ENCODE peak calls at places on chromosomes 6 and 20, in four cellular contexts. One of them, this sample, is unnamed.

GRCh38 chr6:138795809-138796469 is at the start of gene ECT2L:
- DNase-seq in HepG2: no peak
- DNase-seq in K562: peak; percentile 12
- DNase-seq in GM12878: no peak
- DNase-seq in this sample: peak; percentile 84

GRCh38 chr6:159862103-159862502 is 28.7 kb upstream of the MAS1 start:
- DNase-seq in GM12878: no peak
- DNase-seq in HepG2: no peak
- DNase-seq in K562: no peak
- DNase-seq in this sample: no peak

GRCh38 chr20:18188446-18188845 is 50.8 kb downstream of the KAT14 start:
- DNase-seq in K562: no peak
- DNase-seq in HepG2: no peak
- DNase-seq in GM12878: no peak
- DNase-seq in this sample: no peak

GRCh38 chr6:119738425-119738824 is 388.9 kb upstream of the MAN1A1 start:
- DNase-seq in K562: no peak
- DNase-seq in HepG2: no peak
- DNase-seq in GM12878: no peak
- DNase-seq in this sample: no peak

GRCh38 chr6:153312633-153313032 is 181.6 kb upstream of the RGS17 start:
- DNase-seq in GM12878: no peak
- DNase-seq in K562: peak; percentile 4
- DNase-seq in HepG2: peak; percentile 31
- DNase-seq in this sample: peak; percentile 48

GRCh38 chr6:135640449-135641111 is 143.0 kb upstream of the AHI1 start:
- DNase-seq in GM12878: no peak
- DNase-seq in K562: no peak
- DNase-seq in HepG2: no peak
- DNase-seq in this sample: no peak

GRCh38 chr6:124073820-124074587 is 270.3 kb downstream of the NKAIN2 start:
- DNase-seq in GM12878: no peak
- DNase-seq in HepG2: no peak
- DNase-seq in K562: no peak
- DNase-seq in this sample: no peak

GRCh38 chr6:52642381-52642780 is 28.5 kb upstream of the TMEM14A start:
- DNase-seq in HepG2: no peak
- DNase-seq in K562: no peak
- DNase-seq in GM12878: no peak
- DNase-seq in this sample: no peak

GRCh38 chr6:70843328-70843918 is 113.4 kb downstream of the B3GAT2 start:
- DNase-seq in K562: no peak
- DNase-seq in HepG2: no peak
- DNase-seq in GM12878: no peak
- DNase-seq in this sample: no peak

GRCh38 chr6:5398530-5398929 is 137.2 kb downstream of the FARS2 start:
- DNase-seq in HepG2: peak; percentile 35
- DNase-seq in K562: peak; percentile 67
- DNase-seq in GM12878: no peak
- DNase-seq in this sample: no peak

GRCh38 chr6:15387118-15387517 is 141.2 kb downstream of the JARID2 start:
- DNase-seq in GM12878: no peak
- DNase-seq in HepG2: no peak
- DNase-seq in K562: no peak
- DNase-seq in this sample: no peak

GRCh38 chr20:46348231-46348803 is 40.0 kb upstream of the CDH22 start:
- DNase-seq in HepG2: no peak
- DNase-seq in GM12878: no peak
- DNase-seq in K562: peak; percentile 53
- DNase-seq in this sample: peak; percentile 65

GRCh38 chr6:159042003-159042823 is 2.6 kb downstream of the TAGAP start:
- DNase-seq in GM12878: peak; percentile 69
- DNase-seq in HepG2: peak; percentile 70
- DNase-seq in K562: peak; percentile 80
- DNase-seq in this sample: peak; percentile 81

GRCh38 chr6:156655267-156655918 is 121.8 kb upstream of the ARID1B start:
- DNase-seq in HepG2: no peak
- DNase-seq in K562: no peak
- DNase-seq in GM12878: no peak
- DNase-seq in this sample: peak; percentile 42

GRCh38 chr6:145206247-145206907 is 528.9 kb downstream of the EPM2A start:
- DNase-seq in GM12878: no peak
- DNase-seq in K562: no peak
- DNase-seq in HepG2: no peak
- DNase-seq in this sample: no peak

GRCh38 chr6:71309666-71310065 is 21.1 kb downstream of the OGFRL1 start:
- DNase-seq in GM12878: no peak
- DNase-seq in K562: no peak
- DNase-seq in HepG2: no peak
- DNase-seq in this sample: no peak

GRCh38 chr20:32052792-32053362 is 835 bp downstream of the HCK start:
- DNase-seq in GM12878: no peak
- DNase-seq in K562: no peak
- DNase-seq in HepG2: no peak
- DNase-seq in this sample: peak; percentile 65

GRCh38 chr6:79506251-79506650 is 31.0 kb downstream of the LCA5 start:
- DNase-seq in GM12878: no peak
- DNase-seq in HepG2: no peak
- DNase-seq in K562: no peak
- DNase-seq in this sample: no peak

GRCh38 chr6:27871919-27872633 is 40.1 kb downstream of the OR2B2 start:
- DNase-seq in K562: no peak
- DNase-seq in HepG2: no peak
- DNase-seq in GM12878: peak; percentile 99
- DNase-seq in this sample: peak; percentile 79

GRCh38 chr6:170243791-170244291 is 47.0 kb downstream of the DLL1 start:
- DNase-seq in K562: no peak
- DNase-seq in GM12878: no peak
- DNase-seq in HepG2: no peak
- DNase-seq in this sample: no peak
- TF ChIP-seq ETV6 in K562: no peak
- TF ChIP-seq ETV6 in GM12878: no peak
- TF ChIP-seq ETV6 in HepG2: no peak
- TF ChIP-seq ETV6 in this sample: no peak

DNA sequence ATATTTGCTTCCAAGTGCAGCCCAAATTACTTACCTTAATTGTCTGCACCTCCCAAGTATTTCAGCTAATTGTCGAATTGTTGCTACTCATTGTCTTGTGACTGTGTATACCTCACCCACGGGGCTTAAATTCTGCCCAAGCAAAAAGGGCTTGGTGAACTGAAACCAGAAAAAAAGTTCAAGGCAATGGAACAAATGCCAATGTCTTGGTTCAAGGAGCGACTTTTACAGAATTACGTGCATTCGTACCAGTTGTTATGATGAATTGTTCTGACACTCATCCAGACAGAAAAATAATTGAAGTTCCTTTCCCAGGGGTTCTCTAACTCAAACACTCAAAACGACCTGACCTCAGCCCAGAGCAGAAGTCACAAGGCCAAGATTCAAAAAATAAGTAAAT is 13.9 kb upstream of the PXDC1 start:
- DNase-seq in GM12878: no peak
- DNase-seq in HepG2: no peak
- DNase-seq in K562: no peak
- DNase-seq in this sample: no peak
- TF ChIP-seq ETV6 in GM12878: no peak
- TF ChIP-seq ETV6 in HepG2: no peak
- TF ChIP-seq ETV6 in K562: no peak
- TF ChIP-seq ETV6 in this sample: no peak

GRCh38 chr20:15756001-15756400 is 817.2 kb downstream of the KIF16B start:
- DNase-seq in HepG2: no peak
- DNase-seq in GM12878: no peak
- DNase-seq in K562: no peak
- DNase-seq in this sample: no peak

GRCh38 chr20:15763344-15763743 is 809.9 kb downstream of the KIF16B start:
- DNase-seq in K562: no peak
- DNase-seq in HepG2: no peak
- DNase-seq in GM12878: no peak
- DNase-seq in this sample: no peak

GRCh38 chr20:15756401-15756800 is 816.8 kb downstream of the KIF16B start:
- DNase-seq in GM12878: no peak
- DNase-seq in HepG2: no peak
- DNase-seq in K562: no peak
- DNase-seq in this sample: no peak

GRCh38 chr20:15759546-15760216 is 813.6 kb downstream of the KIF16B start:
- DNase-seq in K562: no peak
- DNase-seq in GM12878: no peak
- DNase-seq in HepG2: no peak
- DNase-seq in this sample: no peak

DNA sequence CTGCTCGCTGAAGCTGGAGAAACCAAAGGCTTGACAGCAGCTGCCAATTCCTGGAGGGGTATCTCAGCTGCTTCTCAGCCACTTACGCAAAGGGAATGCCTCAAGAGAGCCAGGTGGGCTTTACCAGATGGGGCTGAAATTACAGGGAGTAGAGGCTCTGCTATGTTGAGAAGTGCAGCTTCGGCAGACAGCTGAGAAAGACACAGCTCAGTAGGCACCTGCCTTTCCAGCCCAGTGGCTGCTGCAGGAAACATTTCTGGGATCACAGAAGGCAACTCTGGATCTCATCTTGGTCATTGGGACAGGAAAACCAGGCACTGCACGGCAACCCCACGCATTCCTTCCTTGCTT is 813.1 kb downstream of the KIF16B start:
- DNase-seq in HepG2: no peak
- DNase-seq in K562: no peak
- DNase-seq in GM12878: no peak
- DNase-seq in this sample: no peak
- TF ChIP-seq ETV6 in HepG2: no peak
- TF ChIP-seq ETV6 in K562: no peak
- TF ChIP-seq ETV6 in GM12878: no peak
- TF ChIP-seq ETV6 in this sample: no peak

GRCh38 chr6:53987527-53987888 is 123.7 kb upstream of the MLIP start:
- DNase-seq in HepG2: no peak
- DNase-seq in GM12878: no peak
- DNase-seq in K562: no peak
- DNase-seq in this sample: no peak
- TF ChIP-seq ETV6 in HepG2: no peak
- TF ChIP-seq ETV6 in GM12878: no peak
- TF ChIP-seq ETV6 in K562: no peak
- TF ChIP-seq ETV6 in this sample: no peak

GRCh38 chr20:57693670-57694329 is 16.0 kb downstream of the PMEPA1 start:
- DNase-seq in K562: no peak
- DNase-seq in HepG2: no peak
- DNase-seq in GM12878: no peak
- DNase-seq in this sample: no peak

GRCh38 chr20:57695940-57696339 is 13.9 kb downstream of the PMEPA1 start:
- DNase-seq in GM12878: no peak
- DNase-seq in HepG2: no peak
- DNase-seq in K562: no peak
- DNase-seq in this sample: no peak

GRCh38 chr20:57696401-57696961 is 13.3 kb downstream of the PMEPA1 start:
- DNase-seq in K562: no peak
- DNase-seq in HepG2: no peak
- DNase-seq in GM12878: no peak
- DNase-seq in this sample: no peak

GRCh38 chr20:57694481-57694880 is 15.3 kb downstream of the PMEPA1 start:
- DNase-seq in K562: no peak
- DNase-seq in GM12878: no peak
- DNase-seq in HepG2: no peak
- DNase-seq in this sample: no peak

GRCh38 chr20:57695012-57695411 is 14.8 kb downstream of the PMEPA1 start:
- DNase-seq in K562: no peak
- DNase-seq in HepG2: no peak
- DNase-seq in GM12878: no peak
- DNase-seq in this sample: no peak
- TF ChIP-seq ETV6 in K562: no peak
- TF ChIP-seq ETV6 in HepG2: no peak
- TF ChIP-seq ETV6 in GM12878: no peak
- TF ChIP-seq ETV6 in this sample: no peak

GRCh38 chr20:13098720-13099355 is 90.1 kb downstream of the SPTLC3 start:
- DNase-seq in HepG2: peak; percentile 47
- DNase-seq in GM12878: no peak
- DNase-seq in K562: no peak
- DNase-seq in this sample: no peak
- TF ChIP-seq ETV6 in HepG2: no peak
- TF ChIP-seq ETV6 in GM12878: no peak
- TF ChIP-seq ETV6 in K562: no peak
- TF ChIP-seq ETV6 in this sample: no peak

GRCh38 chr6:141653590-141653989 is 479.1 kb upstream of the GJE1 start:
- DNase-seq in K562: peak; percentile 3
- DNase-seq in GM12878: no peak
- DNase-seq in HepG2: no peak
- DNase-seq in this sample: no peak
- TF ChIP-seq ETV6 in K562: no peak
- TF ChIP-seq ETV6 in GM12878: no peak
- TF ChIP-seq ETV6 in HepG2: no peak
- TF ChIP-seq ETV6 in this sample: no peak

GRCh38 chr6:169618526-169619490 is 83.0 kb downstream of the WDR27 start:
- DNase-seq in GM12878: no peak
- DNase-seq in HepG2: no peak
- DNase-seq in K562: no peak
- DNase-seq in this sample: no peak
- TF ChIP-seq ETV6 in GM12878: no peak
- TF ChIP-seq ETV6 in HepG2: no peak
- TF ChIP-seq ETV6 in K562: no peak
- TF ChIP-seq ETV6 in this sample: no peak

GRCh38 chr6:33116881-33117711 is 41.3 kb downstream of the HLA-DPB1 start:
- DNase-seq in HepG2: no peak
- DNase-seq in GM12878: no peak
- DNase-seq in K562: no peak
- DNase-seq in this sample: peak; percentile 70
- TF ChIP-seq ETV6 in HepG2: no peak
- TF ChIP-seq ETV6 in GM12878: no peak
- TF ChIP-seq ETV6 in K562: no peak
- TF ChIP-seq ETV6 in this sample: no peak

DNA sequence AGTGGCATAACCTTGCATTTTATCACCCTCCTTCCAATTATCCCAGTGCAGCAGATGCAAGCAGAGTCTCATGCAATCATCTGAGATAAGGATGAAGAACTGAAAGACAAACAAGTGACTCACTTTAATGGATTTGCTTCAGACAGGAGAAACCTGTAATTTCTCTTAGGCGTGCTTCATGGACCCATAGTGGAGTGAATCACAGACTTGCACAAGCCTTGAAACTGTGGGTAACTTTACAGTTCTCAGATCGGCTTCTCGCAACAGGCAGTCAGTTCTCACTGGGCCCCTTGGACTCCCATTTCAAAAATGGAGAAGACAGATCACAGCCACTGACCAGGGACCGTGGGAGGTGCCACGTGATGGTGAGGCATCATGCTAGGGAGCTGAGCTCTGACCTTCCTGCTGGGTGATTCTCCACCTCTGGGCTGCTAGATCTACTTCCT is at the start of gene ADGRF4:
- DNase-seq in K562: peak; percentile 16
- DNase-seq in GM12878: no peak
- DNase-seq in HepG2: no peak
- DNase-seq in this sample: no peak
- TF ChIP-seq ETV6 in K562: no peak
- TF ChIP-seq ETV6 in GM12878: no peak
- TF ChIP-seq ETV6 in HepG2: no peak
- TF ChIP-seq ETV6 in this sample: no peak